ENCODE peak calls at places on chromosome 18, in eight cellular contexts. O, E, T, B, C, N, I and H are unnamed samples.

GRCh38 chr18:41324020-41324791 is 630.8 kb upstream of the PIK3C3 start:
- DNase-seq in O (no peak), E (no peak), T (no peak), B (no peak), C (no peak), N (no peak), I (peak; percentile 37), H (no peak)

GRCh38 chr18:40852406-40852805 is 1102.6 kb upstream of the PIK3C3 start:
- DNase-seq in O (no peak), E (no peak), T (no peak), B (no peak), C (no peak), N (no peak), I (peak; percentile 65), H (no peak)

GRCh38 chr18:6747646-6748045 is 18.1 kb downstream of the ARHGAP28 start:
- DNase-seq in O (no peak), E (peak; percentile 83), T (no peak), B (peak; percentile 67), C (no peak), N (no peak), I (peak; percentile 93), H (no peak)

GRCh38 chr18:37084912-37085311 is 256.0 kb downstream of the KIAA1328 start:
- DNase-seq in O (no peak), E (no peak), T (no peak), B (no peak), C (peak; percentile 67), N (no peak), I (no peak), H (no peak)

GRCh38 chr18:26549103-26549485 is 741 bp upstream of the KCTD1 start:
- DNase-seq in O (peak; percentile 48), E (peak; percentile 49), T (no peak), B (peak; percentile 52), C (no peak), N (peak; percentile 49), I (peak; percentile 44), H (peak; percentile 58)

GRCh38 chr18:62904396-62905285 is 189.3 kb downstream of the PHLPP1 start:
- DNase-seq in O (no peak), E (no peak), T (no peak), B (no peak), C (no peak), N (no peak), I (no peak), H (no peak)

GRCh38 chr18:61435064-61435652 is 101.9 kb downstream of the CDH20 start:
- DNase-seq in O (no peak), E (peak; percentile 5), T (peak; percentile 9), B (peak; percentile 11), C (no peak), N (no peak), I (no peak), H (peak; percentile 3)

GRCh38 chr18:57585421-57585820 is 1.1 kb downstream of the FECH start:
- DNase-seq in O (no peak), E (peak; percentile 3), T (no peak), B (peak; percentile 3), C (no peak), N (no peak), I (peak; percentile 47), H (no peak)

GRCh38 chr18:64037812-64038414 is 68.0 kb downstream of the SERPINB8 start:
- DNase-seq in O (no peak), E (peak; percentile 24), T (no peak), B (peak; percentile 36), C (no peak), N (peak; percentile 50), I (peak; percentile 1), H (peak; percentile 12)

GRCh38 chr18:9887992-9888391 is 2.2 kb downstream of the TXNDC2 start:
- DNase-seq in O (no peak), E (no peak), T (no peak), B (no peak), C (no peak), N (no peak), I (no peak), H (no peak)

GRCh38 chr18:76431437-76432273 is 63.4 kb downstream of the ZNF516 start:
- DNase-seq in O (no peak), E (no peak), T (no peak), B (no peak), C (no peak), N (no peak), I (no peak), H (no peak)

GRCh38 chr18:76430636-76431035 is 64.4 kb downstream of the ZNF516 start:
- DNase-seq in O (no peak), E (peak; percentile 66), T (no peak), B (peak; percentile 55), C (no peak), N (no peak), I (peak; percentile 75), H (no peak)

GRCh38 chr18:76428396-76429261 is 66.4 kb downstream of the ZNF516 start:
- DNase-seq in O (no peak), E (no peak), T (no peak), B (no peak), C (no peak), N (no peak), I (no peak), H (no peak)

GRCh38 chr18:76426738-76427305 is 68.2 kb downstream of the ZNF516 start:
- DNase-seq in O (no peak), E (no peak), T (peak; percentile 76), B (peak; percentile 31), C (peak; percentile 87), N (no peak), I (no peak), H (peak; percentile 79)

DNA sequence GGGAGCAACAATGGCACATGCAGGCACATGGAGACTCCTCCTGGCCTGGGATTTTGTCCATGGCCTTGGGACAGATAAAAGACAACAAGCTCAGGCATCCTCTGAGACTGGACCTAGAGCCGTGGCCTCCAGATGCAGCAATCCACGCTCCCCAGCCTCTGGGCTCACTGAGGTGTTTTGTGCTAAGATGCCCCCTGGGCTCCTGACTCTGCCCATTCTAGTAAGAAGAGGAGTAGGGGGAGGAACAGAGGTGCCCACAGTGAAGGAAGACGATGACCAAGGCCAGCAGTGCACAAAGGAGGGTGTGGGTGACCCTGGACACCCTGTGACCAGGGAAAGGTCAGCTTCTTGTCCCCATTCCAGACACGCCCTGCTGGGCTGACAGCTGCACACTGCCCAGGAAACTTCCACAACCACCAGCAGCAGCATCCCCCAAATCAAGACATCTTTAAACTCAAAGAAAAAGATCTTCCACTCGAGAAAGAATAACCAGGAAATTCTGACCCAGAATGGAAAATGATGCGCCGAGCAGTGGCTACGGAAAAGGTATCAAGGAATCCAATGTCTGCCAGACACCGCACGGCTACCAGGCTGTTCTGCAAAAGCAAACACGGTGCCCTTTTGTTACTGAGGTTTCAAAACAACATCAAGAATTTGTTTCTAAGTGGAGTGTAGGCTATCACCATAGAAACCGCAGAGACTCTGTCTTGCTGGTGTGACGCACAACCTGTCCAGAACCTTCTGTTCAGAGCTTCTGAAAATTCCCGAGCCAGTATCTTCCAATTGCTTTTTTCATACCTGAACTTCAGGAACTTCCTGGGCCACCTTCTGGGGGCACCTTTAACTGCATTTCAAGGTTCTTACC is 65.5 kb downstream of the ZNF516 start:
- DNase-seq in O (no peak), E (peak; percentile 37), T (no peak), B (peak; percentile 27), C (no peak), N (no peak), I (peak; percentile 37), H (no peak)
- TF ChIP-seq CTCF in O (no peak), E (no peak), T (no peak), B (no peak), C (no peak), N (no peak), I (no peak), H (no peak)

DNA sequence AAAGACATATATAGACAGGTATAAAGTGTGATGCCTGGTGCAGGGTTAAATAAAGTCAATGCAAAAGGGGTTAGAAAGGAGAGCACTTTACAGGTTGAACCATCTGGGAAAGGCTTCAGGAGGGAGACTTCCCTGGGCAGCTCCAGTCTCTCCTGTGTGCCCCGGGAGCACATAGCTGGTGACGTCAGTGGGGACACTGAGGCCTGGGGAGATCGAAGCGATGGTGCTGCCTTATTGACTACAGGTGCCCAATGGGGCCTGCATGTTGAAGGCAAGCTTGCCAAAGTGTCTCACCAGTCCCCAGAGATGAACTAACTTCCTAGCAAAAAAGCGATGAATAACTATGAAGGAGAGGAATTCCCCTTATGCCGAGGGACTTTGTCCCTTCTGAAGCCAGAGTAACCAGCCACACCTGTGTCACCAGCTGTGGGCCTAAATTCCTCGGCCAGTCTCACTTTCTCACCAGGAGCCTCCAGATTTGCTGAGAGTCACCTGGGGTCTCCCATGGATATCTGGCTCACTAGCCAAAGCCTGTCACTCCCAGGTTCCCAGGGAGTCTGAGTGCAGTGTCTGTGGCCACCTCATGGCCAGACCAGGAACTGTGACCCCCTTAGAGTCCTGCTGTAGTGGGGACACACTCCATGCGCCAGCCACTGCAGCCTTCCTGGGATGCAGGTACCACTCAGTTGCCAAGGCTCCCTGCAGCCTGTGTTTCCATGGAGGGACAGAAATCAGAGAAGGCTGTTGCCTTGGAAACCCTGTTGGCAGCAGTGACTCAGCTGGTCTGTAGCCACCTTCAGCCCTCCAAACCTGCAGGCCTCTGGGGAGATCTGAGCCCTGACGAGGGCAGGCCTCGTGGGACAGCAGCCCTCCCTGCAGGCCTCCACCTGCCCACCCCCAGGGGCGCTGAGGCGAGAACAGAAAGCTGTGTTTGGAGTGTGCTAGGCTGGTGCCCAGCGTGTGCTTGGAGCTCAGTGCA is 128.7 kb downstream of the CTIF start:
- DNase-seq in O (peak; percentile 63), E (no peak), T (no peak), B (no peak), C (peak; percentile 36), N (no peak), I (peak; percentile 23), H (no peak)
- TF ChIP-seq CTCF in O (peak; percentile 44), E (peak; percentile 43), T (peak; percentile 17), B (peak; percentile 33), C (no peak), N (no peak), I (peak; percentile 38), H (peak; percentile 50)

GRCh38 chr18:79493211-79493800 is 97.6 kb downstream of the NFATC1 start:
- DNase-seq in O (peak; percentile 39), E (no peak), T (no peak), B (no peak), C (no peak), N (no peak), I (no peak), H (no peak)
- TF ChIP-seq CTCF in O (no peak), E (no peak), T (no peak), B (no peak), C (no peak), N (no peak), I (no peak), H (no peak)

DNA sequence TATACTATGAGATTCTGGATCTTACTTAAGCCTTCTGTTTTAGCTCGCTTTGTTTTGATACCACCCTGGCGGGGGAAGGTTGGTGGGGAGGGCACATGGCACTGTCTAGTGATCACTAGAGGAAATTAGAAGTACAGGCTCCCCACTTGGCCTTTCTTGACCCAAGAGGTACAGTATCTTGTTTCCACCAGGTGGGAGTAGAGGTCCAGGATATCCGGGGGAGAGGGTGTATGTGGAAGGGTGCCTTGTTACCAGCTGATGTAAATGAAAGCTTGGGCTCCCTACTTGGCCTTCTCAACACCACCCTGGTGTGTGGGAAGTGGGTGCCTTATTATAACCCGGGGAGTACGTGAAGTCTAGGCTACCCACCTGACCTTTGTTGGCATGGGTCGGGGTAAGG is 7.5 kb downstream of the GALNT1 start:
- DNase-seq in O (no peak), E (no peak), T (peak; percentile 24), B (no peak), C (peak; percentile 45), N (no peak), I (no peak), H (no peak)
- TF ChIP-seq CTCF in O (no peak), E (peak; percentile 9), T (no peak), B (no peak), C (peak; percentile 12), N (no peak), I (no peak), H (no peak)